ENCODE peak calls at places on chromosome 1, in four cellular contexts. One of them, this sample, is unnamed.

GRCh38 chr1:14420686-14421085 is 177.8 kb upstream of the KAZN start:
- DNase-seq in naive thymus-derived CD4-positive, alpha-beta T cell: no peak
- DNase-seq in H7: no peak
- DNase-seq in SW480: no peak
- DNase-seq in this sample: no peak

GRCh38 chr1:63316540-63316939 is 5.8 kb upstream of the FOXD3 start:
- DNase-seq in naive thymus-derived CD4-positive, alpha-beta T cell: no peak
- DNase-seq in H7: no peak
- DNase-seq in SW480: no peak
- DNase-seq in this sample: no peak

GRCh38 chr1:202088216-202088615 is 34.5 kb upstream of the GPR37L1 start:
- DNase-seq in SW480: no peak
- DNase-seq in naive thymus-derived CD4-positive, alpha-beta T cell: no peak
- DNase-seq in H7: peak
- DNase-seq in this sample: no peak

GRCh38 chr1:103106426-103107321 is 1.6 kb downstream of the COL11A1 start:
- DNase-seq in naive thymus-derived CD4-positive, alpha-beta T cell: no peak
- DNase-seq in H7: peak
- DNase-seq in SW480: peak
- DNase-seq in this sample: peak

GRCh38 chr1:47030170-47030805 is 6.8 kb downstream of the CYP4X1 start:
- DNase-seq in H7: no peak
- DNase-seq in naive thymus-derived CD4-positive, alpha-beta T cell: no peak
- DNase-seq in SW480: no peak
- DNase-seq in this sample: no peak

GRCh38 chr1:40421694-40422384 is 28.4 kb upstream of the ZFP69B start:
- DNase-seq in SW480: no peak
- DNase-seq in naive thymus-derived CD4-positive, alpha-beta T cell: no peak
- DNase-seq in H7: no peak
- DNase-seq in this sample: no peak

GRCh38 chr1:66326867-66327266 is 207.1 kb upstream of the SGIP1 start:
- DNase-seq in naive thymus-derived CD4-positive, alpha-beta T cell: no peak
- DNase-seq in H7: no peak
- DNase-seq in SW480: no peak
- DNase-seq in this sample: no peak

GRCh38 chr1:3688836-3689750 is 36.8 kb downstream of the TP73 start:
- DNase-seq in naive thymus-derived CD4-positive, alpha-beta T cell: no peak
- DNase-seq in H7: peak
- DNase-seq in SW480: no peak
- DNase-seq in this sample: no peak

GRCh38 chr1:55012661-55013060 is 13.9 kb downstream of the BSND start:
- DNase-seq in naive thymus-derived CD4-positive, alpha-beta T cell: no peak
- DNase-seq in H7: no peak
- DNase-seq in SW480: no peak
- DNase-seq in this sample: no peak

GRCh38 chr1:175512637-175513412 is 230.6 kb downstream of the TNR start:
- DNase-seq in SW480: no peak
- DNase-seq in H7: no peak
- DNase-seq in naive thymus-derived CD4-positive, alpha-beta T cell: no peak
- DNase-seq in this sample: no peak

GRCh38 chr1:62918706-62919105 is 134.8 kb downstream of the ATG4C start:
- DNase-seq in SW480: no peak
- DNase-seq in H7: no peak
- DNase-seq in naive thymus-derived CD4-positive, alpha-beta T cell: no peak
- DNase-seq in this sample: no peak